ENCODE peak calls at places on chromosomes 12 and 14, in four cellular contexts. Z is HL-60, F is transverse colon, E is HCT116. K is an unnamed sample.

GRCh38 chr12:4866288-4866687 is 43.4 kb upstream of the KCNA1 start:
- DNase-seq in Z (no peak), F (no peak), E (no peak), K (no peak)

GRCh38 chr14:70882771-70883492 is 24.3 kb upstream of the PCNX1 start:
- DNase-seq in Z (peak; percentile 82), F (no peak), E (no peak), K (no peak)

GRCh38 chr14:56172571-56172971 is 54.4 kb downstream of the PELI2 start:
- DNase-seq in Z (no peak), F (no peak), E (no peak), K (no peak)

GRCh38 chr14:92637228-92637627 is 111.2 kb downstream of the LGMN start:
- DNase-seq in Z (no peak), F (no peak), E (no peak), K (no peak)

GRCh38 chr12:127060933-127061332 is 1206.0 kb upstream of the TMEM132C start:
- DNase-seq in Z (no peak), F (no peak), E (no peak), K (no peak)

GRCh38 chr14:53596845-53597525 is 359.6 kb downstream of the BMP4 start:
- DNase-seq in Z (no peak), F (no peak), E (no peak), K (no peak)

GRCh38 chr14:90629471-90629870 is 186.8 kb downstream of the TTC7B start:
- DNase-seq in Z (no peak), F (no peak), E (no peak), K (peak; percentile 34)

GRCh38 chr14:81392052-81392451 is 8.1 kb downstream of the STON2 start:
- DNase-seq in Z (no peak), F (no peak), E (no peak), K (no peak)

GRCh38 chr12:10212623-10213131 is at the start of gene GABARAPL1:
- DNase-seq in Z (peak; percentile 44), F (peak; percentile 85), E (peak; percentile 39), K (peak; percentile 87)

GRCh38 chr12:52903285-52903854 is 1.5 kb downstream of the KRT8 start:
- DNase-seq in Z (no peak), F (peak; percentile 83), E (no peak), K (peak; percentile 76)

GRCh38 chr12:94500831-94501567 is 41.3 kb upstream of the CEP83 start:
- DNase-seq in Z (no peak), F (no peak), E (no peak), K (no peak)

GRCh38 chr12:52515927-52516831 is 4.0 kb downstream of the KRT5 start:
- DNase-seq in Z (no peak), F (no peak), E (no peak), K (no peak)

GRCh38 chr14:26765768-26766550 is 168.1 kb upstream of the NOVA1 start:
- DNase-seq in Z (no peak), F (peak; percentile 10), E (no peak), K (no peak)

GRCh38 chr14:72554994-72555608 is 338.8 kb downstream of the DPF3 start:
- DNase-seq in Z (no peak), F (no peak), E (no peak), K (no peak)

GRCh38 chr12:59070534-59070933 is 150.2 kb upstream of the LRIG3 start:
- DNase-seq in Z (no peak), F (no peak), E (no peak), K (no peak)

GRCh38 chr12:53223391-53224267 is 8.4 kb downstream of the RARG start:
- DNase-seq in Z (no peak), F (no peak), E (no peak), K (no peak)

GRCh38 chr14:78959674-78960264 is 789.6 kb downstream of the NRXN3 start:
- DNase-seq in Z (peak; percentile 0), F (peak; percentile 64), E (peak; percentile 26), K (peak; percentile 66)

GRCh38 chr14:100536721-100537700 is 50.2 kb downstream of the BEGAIN start:
- DNase-seq in Z (no peak), F (peak; percentile 6), E (no peak), K (peak; percentile 22)

GRCh38 chr12:14928946-14929345 is 9.4 kb downstream of the ERP27 start:
- DNase-seq in Z (no peak), F (no peak), E (peak; percentile 28), K (no peak)

GRCh38 chr14:65010211-65010931 is 23.7 kb downstream of the FNTB start:
- DNase-seq in Z (no peak), F (no peak), E (no peak), K (no peak)

GRCh38 chr14:70692210-70692609 is 50.5 kb downstream of the TTC9 start:
- DNase-seq in Z (no peak), F (peak; percentile 21), E (no peak), K (peak; percentile 31)

GRCh38 chr12:108890208-108890607 is 10.3 kb downstream of the DAO start:
- DNase-seq in Z (no peak), F (no peak), E (no peak), K (no peak)

GRCh38 chr12:119772431-119772830 is 104.5 kb downstream of the PRKAB1 start:
- DNase-seq in Z (no peak), F (no peak), E (no peak), K (no peak)

GRCh38 chr12:80641936-80642335 is 65.5 kb upstream of the MYF6 start:
- DNase-seq in Z (no peak), F (no peak), E (no peak), K (no peak)

GRCh38 chr12:80648866-80649265 is 58.6 kb upstream of the MYF6 start:
- DNase-seq in Z (no peak), F (no peak), E (no peak), K (no peak)

GRCh38 chr12:80643961-80644360 is 63.5 kb upstream of the MYF6 start:
- DNase-seq in Z (no peak), F (no peak), E (no peak), K (no peak)
- TF ChIP-seq POLR2AphosphoS5 in Z (no peak), F (no peak), E (no peak), K (no peak)

GRCh38 chr14:76977793-76978730 is 50.4 kb downstream of the IRF2BPL start:
- DNase-seq in Z (peak; percentile 67), F (peak; percentile 46), E (no peak), K (peak; percentile 41)
- TF ChIP-seq POLR2AphosphoS5 in Z (no peak), F (no peak), E (no peak), K (no peak)

GRCh38 chr12:8697476-8698131 is at the start of gene RIMKLB:
- DNase-seq in Z (peak; percentile 48), F (peak; percentile 80), E (no peak), K (peak; percentile 79)
- TF ChIP-seq POLR2AphosphoS5 in Z (no peak), F (peak; percentile 20), E (no peak), K (no peak)

GRCh38 chr14:105420141-105420975 is 731 bp downstream of the MTA1 start:
- DNase-seq in Z (no peak), F (no peak), E (no peak), K (no peak)
- TF ChIP-seq POLR2AphosphoS5 in Z (no peak), F (no peak), E (peak; percentile 18), K (no peak)